ENCODE peak calls at places on chromosomes 5 and 9, in four cellular contexts. One of them, this sample, is unnamed.

GRCh38 chr5:134517553-134517952 is 7.9 kb upstream of the JADE2 start:
- DNase-seq in upper lobe of right lung: no peak
- DNase-seq in uterus: no peak
- DNase-seq in BJ: no peak
- DNase-seq in this sample: no peak

GRCh38 chr5:352639-353598 is 31.4 kb downstream of the AHRR start:
- DNase-seq in upper lobe of right lung: no peak
- DNase-seq in uterus: no peak
- DNase-seq in BJ: no peak
- DNase-seq in this sample: no peak

GRCh38 chr5:134438268-134438622 is 26.6 kb upstream of the CDKN2AIPNL start:
- DNase-seq in upper lobe of right lung: peak; percentile 11
- DNase-seq in uterus: no peak
- DNase-seq in BJ: peak; percentile 19
- DNase-seq in this sample: peak; percentile 93

GRCh38 chr5:308672-309271 is 12.7 kb upstream of the AHRR start:
- DNase-seq in upper lobe of right lung: peak; percentile 51
- DNase-seq in uterus: no peak
- DNase-seq in BJ: no peak
- DNase-seq in this sample: no peak

GRCh38 chr9:84139296-84140100 is 158.9 kb downstream of the RMI1 start:
- DNase-seq in upper lobe of right lung: no peak
- DNase-seq in uterus: peak; percentile 26
- DNase-seq in BJ: no peak
- DNase-seq in this sample: peak; percentile 61

GRCh38 chr5:149959406-149960236 is 937 bp upstream of the SLC26A2 start:
- DNase-seq in upper lobe of right lung: no peak
- DNase-seq in uterus: no peak
- DNase-seq in BJ: no peak
- DNase-seq in this sample: peak; percentile 45

GRCh38 chr5:154997746-154998145 is 15.8 kb upstream of the KIF4B start:
- DNase-seq in upper lobe of right lung: no peak
- DNase-seq in uterus: no peak
- DNase-seq in BJ: no peak
- DNase-seq in this sample: no peak

GRCh38 chr5:132066871-132067270 is 6.4 kb downstream of the IL3 start:
- DNase-seq in upper lobe of right lung: no peak
- DNase-seq in uterus: no peak
- DNase-seq in BJ: no peak
- DNase-seq in this sample: no peak

GRCh38 chr5:161850491-161850890 is 2.6 kb downstream of the GABRA1 start:
- DNase-seq in upper lobe of right lung: no peak
- DNase-seq in uterus: no peak
- DNase-seq in BJ: no peak
- DNase-seq in this sample: no peak

GRCh38 chr5:143403357-143403606 is 204 bp downstream of the NR3C1 start:
- DNase-seq in upper lobe of right lung: no peak
- DNase-seq in uterus: no peak
- DNase-seq in BJ: no peak
- DNase-seq in this sample: no peak

GRCh38 chr5:7850533-7851239 is at the start of gene CFAP90:
- DNase-seq in upper lobe of right lung: peak; percentile 86
- DNase-seq in uterus: peak; percentile 47
- DNase-seq in BJ: no peak
- DNase-seq in this sample: peak; percentile 20

GRCh38 chr5:31270396-31270795 is 76.9 kb downstream of the CDH6 start:
- DNase-seq in upper lobe of right lung: no peak
- DNase-seq in uterus: no peak
- DNase-seq in BJ: no peak
- DNase-seq in this sample: no peak

GRCh38 chr9:98888794-98889495 is 54.8 kb upstream of the COL15A1 start:
- DNase-seq in upper lobe of right lung: no peak
- DNase-seq in uterus: no peak
- DNase-seq in BJ: no peak
- DNase-seq in this sample: peak; percentile 84

GRCh38 chr9:113160571-113160970 is 9.8 kb downstream of the SLC31A2 start:
- DNase-seq in upper lobe of right lung: no peak
- DNase-seq in uterus: no peak
- DNase-seq in BJ: no peak
- DNase-seq in this sample: no peak

GRCh38 chr9:82987370-82987769 is 75.6 kb downstream of the RASEF start:
- DNase-seq in upper lobe of right lung: no peak
- DNase-seq in uterus: no peak
- DNase-seq in BJ: no peak
- DNase-seq in this sample: no peak

GRCh38 chr5:154517181-154517580 is 39.2 kb upstream of the HAND1 start:
- DNase-seq in upper lobe of right lung: peak; percentile 57
- DNase-seq in uterus: no peak
- DNase-seq in BJ: no peak
- DNase-seq in this sample: no peak

GRCh38 chr9:16461231-16461840 is 409.1 kb downstream of the BNC2 start:
- DNase-seq in upper lobe of right lung: no peak
- DNase-seq in uterus: no peak
- DNase-seq in BJ: no peak
- DNase-seq in this sample: peak; percentile 32

GRCh38 chr9:125227761-125228160 is 13.4 kb downstream of the HSPA5 start:
- DNase-seq in upper lobe of right lung: no peak
- DNase-seq in uterus: no peak
- DNase-seq in BJ: no peak
- DNase-seq in this sample: no peak

GRCh38 chr9:81824802-81825770 is 103.1 kb upstream of the SPATA31D4 start:
- DNase-seq in upper lobe of right lung: no peak
- DNase-seq in uterus: no peak
- DNase-seq in BJ: no peak
- DNase-seq in this sample: no peak

GRCh38 chr5:90386099-90386710 is 23.4 kb downstream of the CETN3 start:
- DNase-seq in upper lobe of right lung: no peak
- DNase-seq in uterus: no peak
- DNase-seq in BJ: peak; percentile 7
- DNase-seq in this sample: peak; percentile 28

GRCh38 chr5:111829701-111830100 is 72.7 kb upstream of the NREP start:
- DNase-seq in upper lobe of right lung: no peak
- DNase-seq in uterus: no peak
- DNase-seq in BJ: peak; percentile 57
- DNase-seq in this sample: peak; percentile 95

GRCh38 chr9:135215571-135216161 is 128.2 kb downstream of the OLFM1 start:
- DNase-seq in upper lobe of right lung: peak; percentile 71
- DNase-seq in uterus: no peak
- DNase-seq in BJ: no peak
- DNase-seq in this sample: no peak

GRCh38 chr5:178487911-178488310 is 102.3 kb downstream of the COL23A1 start:
- DNase-seq in upper lobe of right lung: no peak
- DNase-seq in uterus: no peak
- DNase-seq in BJ: no peak
- DNase-seq in this sample: no peak

GRCh38 chr5:178488696-178489095 is 101.5 kb downstream of the COL23A1 start:
- DNase-seq in upper lobe of right lung: no peak
- DNase-seq in uterus: no peak
- DNase-seq in BJ: no peak
- DNase-seq in this sample: no peak

GRCh38 chr5:178483620-178484019 is 106.6 kb downstream of the COL23A1 start:
- DNase-seq in upper lobe of right lung: no peak
- DNase-seq in uterus: no peak
- DNase-seq in BJ: no peak
- DNase-seq in this sample: peak; percentile 8

GRCh38 chr5:178489281-178489976 is 100.8 kb downstream of the COL23A1 start:
- DNase-seq in upper lobe of right lung: no peak
- DNase-seq in uterus: no peak
- DNase-seq in BJ: no peak
- DNase-seq in this sample: peak; percentile 32

DNA sequence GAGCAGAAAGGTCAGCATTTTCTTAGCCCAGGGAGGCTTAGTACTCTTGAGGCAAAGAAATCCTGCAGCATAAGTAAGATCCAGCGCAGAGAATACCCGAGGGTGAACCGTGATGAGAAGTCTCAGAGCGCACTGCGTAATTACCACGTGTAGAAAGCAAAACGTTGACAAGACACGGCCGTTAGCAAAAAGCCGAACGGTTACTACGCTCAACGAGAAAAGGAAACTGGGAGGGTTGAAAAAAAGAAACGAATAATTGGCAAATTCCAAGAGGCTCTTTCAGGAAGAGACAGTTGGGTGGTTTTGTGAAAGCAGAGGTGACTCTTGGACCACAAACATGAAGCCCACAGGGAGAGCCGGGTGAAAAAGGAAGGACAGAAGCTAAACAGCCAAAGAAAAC is 103.9 kb downstream of the COL23A1 start:
- DNase-seq in upper lobe of right lung: no peak
- DNase-seq in uterus: no peak
- DNase-seq in BJ: no peak
- DNase-seq in this sample: no peak
- H3K4me3 ChIP-seq in upper lobe of right lung: no peak overlapping the region
- H3K4me3 ChIP-seq in uterus: no peak overlapping the region
- H3K4me3 ChIP-seq in BJ: no peak overlapping the region
- H3K4me3 ChIP-seq in this sample: no peak overlapping the region

GRCh38 chr9:126581893-126582292 is 31.8 kb upstream of the LMX1B start:
- DNase-seq in upper lobe of right lung: no peak
- DNase-seq in uterus: no peak
- DNase-seq in BJ: no peak
- DNase-seq in this sample: no peak
- H3K4me3 ChIP-seq in upper lobe of right lung: no peak overlapping the region
- H3K4me3 ChIP-seq in uterus: no peak overlapping the region
- H3K4me3 ChIP-seq in BJ: no peak overlapping the region
- H3K4me3 ChIP-seq in this sample: no peak overlapping the region

DNA sequence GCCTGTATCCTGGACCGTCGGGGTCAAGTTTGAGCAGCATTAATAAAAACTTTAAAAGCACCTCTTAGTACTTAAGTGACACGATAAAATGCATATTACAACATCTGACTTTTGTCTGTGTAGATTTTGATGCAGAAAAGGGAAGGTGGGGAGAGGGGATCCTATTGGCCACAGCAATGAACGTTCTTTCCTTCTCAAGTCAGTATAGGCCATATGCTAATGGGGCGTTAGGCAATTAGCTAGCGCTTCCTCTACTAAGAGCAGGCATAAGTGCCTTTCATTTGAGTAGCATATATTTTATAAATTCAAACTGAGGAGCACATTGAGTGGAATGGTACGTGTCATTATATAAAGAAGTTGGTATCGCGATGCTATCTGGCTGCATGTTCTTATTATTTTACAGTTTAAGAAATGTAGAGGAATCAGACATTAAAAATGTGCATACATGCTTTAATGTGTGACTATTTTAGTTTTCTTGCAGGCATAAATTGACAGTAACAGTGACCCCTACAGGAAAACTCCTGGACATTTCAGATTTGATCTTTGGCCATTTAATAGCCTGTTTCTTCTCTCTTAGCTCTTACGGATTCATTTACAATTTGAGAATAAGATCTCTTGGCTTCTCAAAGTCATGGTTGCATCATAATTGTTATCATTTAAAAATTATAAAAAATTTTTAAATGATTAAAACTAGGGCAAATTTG is 1.1 kb upstream of the GNA14 start:
- DNase-seq in upper lobe of right lung: no peak
- DNase-seq in uterus: no peak
- DNase-seq in BJ: no peak
- DNase-seq in this sample: peak; percentile 23
- H3K4me3 ChIP-seq in upper lobe of right lung: peak overlapping the region; percentile 69
- H3K4me3 ChIP-seq in uterus: peak overlapping the region; percentile 70
- H3K4me3 ChIP-seq in BJ: no peak overlapping the region
- H3K4me3 ChIP-seq in this sample: no peak overlapping the region

GRCh38 chr5:179275941-179276837 is 69.1 kb downstream of the ADAMTS2 start:
- DNase-seq in upper lobe of right lung: no peak
- DNase-seq in uterus: peak; percentile 97
- DNase-seq in BJ: peak; percentile 92
- DNase-seq in this sample: peak; percentile 98

GRCh38 chr5:179275381-179275878 is 69.8 kb downstream of the ADAMTS2 start:
- DNase-seq in upper lobe of right lung: no peak
- DNase-seq in uterus: no peak
- DNase-seq in BJ: no peak
- DNase-seq in this sample: peak; percentile 68

GRCh38 chr5:179273074-179273435 is 72.2 kb downstream of the ADAMTS2 start:
- DNase-seq in upper lobe of right lung: no peak
- DNase-seq in uterus: peak; percentile 19
- DNase-seq in BJ: no peak
- DNase-seq in this sample: no peak

GRCh38 chr5:179273441-179274145 is 71.7 kb downstream of the ADAMTS2 start:
- DNase-seq in upper lobe of right lung: peak; percentile 41
- DNase-seq in uterus: peak; percentile 18
- DNase-seq in BJ: no peak
- DNase-seq in this sample: no peak

GRCh38 chr5:179274321-179275315 is 70.6 kb downstream of the ADAMTS2 start:
- DNase-seq in upper lobe of right lung: peak; percentile 28
- DNase-seq in uterus: peak; percentile 29
- DNase-seq in BJ: no peak
- DNase-seq in this sample: no peak
- H3K4me3 ChIP-seq in upper lobe of right lung: no peak overlapping the region
- H3K4me3 ChIP-seq in uterus: no peak overlapping the region
- H3K4me3 ChIP-seq in BJ: no peak overlapping the region
- H3K4me3 ChIP-seq in this sample: no peak overlapping the region

DNA sequence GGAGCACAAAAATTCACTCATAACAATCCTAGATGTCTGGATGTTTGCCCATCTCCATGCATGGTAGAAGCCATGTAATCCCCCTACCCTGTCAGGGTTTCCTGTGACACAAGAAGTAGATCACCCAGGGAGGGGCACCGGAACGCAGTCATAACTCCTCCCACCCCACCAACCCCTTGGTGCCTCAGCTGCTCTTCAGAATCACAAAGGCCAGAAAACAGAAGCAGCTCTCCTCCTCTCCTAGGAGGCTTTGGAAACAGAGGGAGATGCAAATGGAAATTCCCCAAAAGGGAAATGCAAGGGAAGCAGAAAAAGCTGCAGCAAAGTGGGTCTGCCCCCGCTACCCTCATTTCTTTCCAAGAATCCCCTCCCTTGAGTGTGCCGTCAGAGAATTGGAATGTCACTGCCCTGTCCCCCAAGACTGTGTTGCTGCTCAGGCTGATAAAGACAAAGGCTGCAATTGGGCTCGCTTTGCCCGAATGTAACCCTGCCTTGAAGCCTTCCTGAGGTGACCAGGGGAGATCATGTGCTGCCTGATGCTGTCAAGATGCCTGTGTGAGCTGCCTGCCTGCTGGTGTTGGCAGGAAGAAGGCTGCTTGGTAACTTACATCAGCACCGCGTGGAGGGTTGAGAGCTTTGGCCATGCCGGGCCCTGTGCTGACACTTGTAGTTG is 65.5 kb upstream of the ABCA1 start:
- DNase-seq in upper lobe of right lung: peak; percentile 73
- DNase-seq in uterus: peak; percentile 83
- DNase-seq in BJ: peak; percentile 33
- DNase-seq in this sample: peak; percentile 87
- H3K4me3 ChIP-seq in upper lobe of right lung: no peak overlapping the region
- H3K4me3 ChIP-seq in uterus: no peak overlapping the region
- H3K4me3 ChIP-seq in BJ: no peak overlapping the region
- H3K4me3 ChIP-seq in this sample: no peak overlapping the region

GRCh38 chr9:77016111-77016525 is 3.3 kb upstream of the FOXB2 start:
- DNase-seq in upper lobe of right lung: no peak
- DNase-seq in uterus: no peak
- DNase-seq in BJ: no peak
- DNase-seq in this sample: no peak

GRCh38 chr9:77018058-77019009 is 1.1 kb upstream of the FOXB2 start:
- DNase-seq in upper lobe of right lung: no peak
- DNase-seq in uterus: no peak
- DNase-seq in BJ: no peak
- DNase-seq in this sample: no peak

GRCh38 chr9:77016526-77017504 is 2.6 kb upstream of the FOXB2 start:
- DNase-seq in upper lobe of right lung: no peak
- DNase-seq in uterus: no peak
- DNase-seq in BJ: no peak
- DNase-seq in this sample: no peak

GRCh38 chr9:77019010-77019809 is at the start of gene FOXB2:
- DNase-seq in upper lobe of right lung: no peak
- DNase-seq in uterus: no peak
- DNase-seq in BJ: no peak
- DNase-seq in this sample: no peak

GRCh38 chr9:77017505-77017894 is 2.0 kb upstream of the FOXB2 start:
- DNase-seq in upper lobe of right lung: no peak
- DNase-seq in uterus: no peak
- DNase-seq in BJ: no peak
- DNase-seq in this sample: no peak
- H3K4me3 ChIP-seq in upper lobe of right lung: no peak overlapping the region
- H3K4me3 ChIP-seq in uterus: no peak overlapping the region
- H3K4me3 ChIP-seq in BJ: no peak overlapping the region
- H3K4me3 ChIP-seq in this sample: no peak overlapping the region

This sample was measured in AG10803.